ENCODE peak calls at places on chromosome 6, in six cellular contexts. P is endothelial cell of umbilical vein, E is K562, B is prostate gland, X is esophagus muscularis mucosa, O is HepG2. S is an unnamed sample.

GRCh38 chr6:83185096-83185495 is 8.0 kb downstream of the PGM3 start:
- DNase-seq in E (no peak), O (no peak), P (no peak), B (no peak), X (no peak), S (no peak)

GRCh38 chr6:22025468-22026159 is 271.2 kb downstream of the PRL start:
- DNase-seq in B (no peak), P (peak; percentile 95), E (peak; percentile 89), O (no peak), X (peak; percentile 87), S (no peak)

GRCh38 chr6:142542704-142543233 is 241.0 kb downstream of the ADGRG6 start:
- DNase-seq in X (peak; percentile 89), P (no peak), E (peak; percentile 21), O (no peak), B (peak; percentile 16), S (no peak)

GRCh38 chr6:112269165-112269564 is 14.8 kb upstream of the LAMA4 start:
- DNase-seq in P (peak; percentile 81), O (no peak), X (no peak), B (no peak), E (no peak), S (no peak)

GRCh38 chr6:103983860-103984259 is 875.9 kb downstream of the HACE1 start:
- DNase-seq in E (no peak), O (no peak), X (no peak), B (no peak), P (no peak), S (no peak)

GRCh38 chr6:6699741-6700367 is 111.3 kb downstream of the LY86 start:
- DNase-seq in B (peak; percentile 75), E (peak; percentile 37), X (no peak), P (no peak), O (no peak), S (no peak)

GRCh38 chr6:114240800-114241199 is 102.0 kb downstream of the HS3ST5 start:
- DNase-seq in E (no peak), P (no peak), X (no peak), O (no peak), B (no peak), S (no peak)

GRCh38 chr6:122651604-122652003 is 41.4 kb downstream of the PKIB start:
- DNase-seq in P (no peak), X (no peak), O (no peak), B (no peak), E (no peak), S (no peak)

GRCh38 chr6:154491567-154492470 is 18.7 kb downstream of the CNKSR3 start:
- DNase-seq in X (no peak), O (no peak), P (no peak), B (no peak), E (no peak), S (no peak)

GRCh38 chr6:7841781-7842468 is 68.7 kb downstream of the TXNDC5 start:
- DNase-seq in E (no peak), B (no peak), P (no peak), X (no peak), O (no peak), S (no peak)

GRCh38 chr6:10951675-10952282 is 64.9 kb downstream of the SYCP2L start:
- DNase-seq in B (no peak), X (no peak), E (peak; percentile 24), P (peak; percentile 36), O (peak; percentile 70), S (no peak)

GRCh38 chr6:156720739-156721714 is 56.2 kb upstream of the ARID1B start:
- DNase-seq in X (no peak), O (peak; percentile 24), P (peak; percentile 19), E (no peak), B (peak; percentile 79), S (no peak)

GRCh38 chr6:155123520-155123919 is 128.4 kb downstream of the TIAM2 start:
- DNase-seq in B (no peak), X (no peak), E (no peak), O (peak; percentile 49), P (no peak), S (no peak)

GRCh38 chr6:89952696-89953095 is 58.4 kb downstream of the GJA10 start:
- DNase-seq in E (no peak), X (no peak), P (no peak), O (no peak), B (no peak), S (no peak)

GRCh38 chr6:30325150-30325872 is 1.4 kb upstream of the TRIM39 start:
- DNase-seq in O (peak; percentile 62), B (peak; percentile 17), E (peak; percentile 93), P (peak; percentile 46), X (no peak), S (no peak)

GRCh38 chr6:23306251-23306950 is 737.0 kb downstream of the HDGFL1 start:
- DNase-seq in E (no peak), B (no peak), O (no peak), X (no peak), P (no peak), S (no peak)

GRCh38 chr6:161481786-161482516 is 208.1 kb upstream of the AGPAT4 start:
- DNase-seq in X (no peak), E (no peak), B (no peak), P (peak; percentile 72), O (no peak), S (no peak)

GRCh38 chr6:79605061-79605460 is 26.1 kb upstream of the SH3BGRL2 start:
- DNase-seq in X (no peak), E (peak; percentile 43), P (no peak), B (no peak), O (no peak), S (no peak)

GRCh38 chr6:452301-453067 is 60.9 kb downstream of the IRF4 start:
- DNase-seq in B (no peak), P (no peak), O (no peak), X (no peak), E (no peak), S (no peak)

GRCh38 chr6:133368664-133369063 is 127.5 kb downstream of the EYA4 start:
- DNase-seq in E (no peak), O (peak; percentile 22), P (no peak), B (no peak), X (no peak), S (no peak)

GRCh38 chr6:135935951-135936601 is 84.6 kb downstream of the PDE7B start:
- DNase-seq in X (no peak), P (no peak), E (no peak), B (peak; percentile 66), O (no peak), S (no peak)

GRCh38 chr6:4128072-4128471 is 7.3 kb downstream of the ECI2 start:
- DNase-seq in B (no peak), X (no peak), P (peak; percentile 31), E (peak; percentile 39), O (no peak), S (no peak)

GRCh38 chr6:75604294-75604693 is 2.6 kb downstream of the SENP6 start:
- DNase-seq in P (no peak), B (no peak), E (no peak), O (no peak), X (no peak), S (no peak)

GRCh38 chr6:50116390-50116789 is 66.7 kb upstream of the DEFB112 start:
- DNase-seq in E (no peak), B (no peak), P (no peak), O (no peak), X (no peak), S (no peak)

GRCh38 chr6:21103626-21104224 is 489.8 kb upstream of the SOX4 start:
- DNase-seq in B (peak; percentile 16), P (no peak), O (peak; percentile 72), X (no peak), E (no peak), S (no peak)

GRCh38 chr6:90038951-90039653 is 144.8 kb downstream of the GJA10 start:
- DNase-seq in P (no peak), O (no peak), B (no peak), X (no peak), E (no peak), S (no peak)

GRCh38 chr6:18990313-18990978 is 603.3 kb downstream of the RNF144B start:
- DNase-seq in X (no peak), E (peak; percentile 66), B (peak; percentile 54), P (peak; percentile 26), O (peak; percentile 58), S (no peak)

GRCh38 chr6:156776841-156777576 is at the start of gene ARID1B:
- DNase-seq in B (peak; percentile 73), O (peak; percentile 70), E (peak; percentile 83), X (no peak), P (peak; percentile 81), S (no peak)

DNA sequence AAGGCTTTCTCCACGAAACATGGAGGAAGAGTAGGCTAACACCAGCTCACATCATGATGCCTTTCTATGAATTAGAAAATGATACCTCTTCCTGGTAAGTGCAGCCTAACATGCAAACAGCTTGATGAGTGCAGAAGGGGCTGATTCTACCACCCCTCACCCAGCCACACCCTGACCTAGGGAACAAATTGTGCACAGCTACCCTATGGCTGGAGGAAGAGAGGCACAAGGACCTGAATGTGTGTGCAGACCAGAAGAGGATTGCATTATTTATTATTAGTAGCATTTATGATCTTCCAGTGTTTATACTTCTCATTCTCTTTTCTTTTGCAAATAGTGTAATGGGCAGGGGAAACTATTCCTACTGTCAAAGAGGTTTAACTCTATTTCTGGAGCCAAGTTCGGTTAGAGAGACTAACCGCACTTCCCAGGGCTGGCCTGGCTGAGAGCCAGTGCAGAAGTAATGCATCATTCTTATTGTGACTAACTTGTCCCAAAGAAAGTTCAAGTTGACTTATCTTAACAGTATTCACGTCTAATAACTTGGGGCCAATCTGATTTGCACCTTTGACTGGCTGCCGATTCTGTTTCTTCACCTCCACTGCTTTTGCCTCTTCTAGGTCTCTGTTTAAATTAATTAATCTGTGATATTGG is 237.5 kb downstream of the CD83 start:
- DNase-seq in P (no peak), X (no peak), O (no peak), B (peak; percentile 21), E (no peak), S (no peak)
- TF ChIP-seq POLR2AphosphoS5 in P (no peak), X (no peak), O (no peak), B (no peak), E (no peak), S (no peak)

DNA sequence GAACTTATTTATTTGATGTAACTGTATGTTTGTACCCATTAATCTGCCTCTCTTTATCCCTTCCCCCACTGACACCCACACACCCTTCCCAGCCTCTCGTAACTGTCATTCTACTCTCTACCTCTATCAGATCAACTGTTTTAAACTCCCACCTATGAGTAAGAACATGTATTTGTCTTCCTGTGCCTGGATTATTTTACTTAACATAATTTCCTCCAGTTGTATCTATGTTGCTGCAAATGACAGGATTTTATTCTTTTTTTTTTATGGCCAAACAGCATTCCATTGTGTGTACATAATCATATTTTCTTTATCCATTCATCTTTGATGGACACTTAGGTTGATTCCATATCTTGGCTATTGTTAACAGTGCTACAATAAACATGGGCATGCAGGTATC is 49.3 kb downstream of the PHACTR2 start:
- DNase-seq in X (no peak), P (peak; percentile 26), O (no peak), E (no peak), B (no peak), S (no peak)
- TF ChIP-seq POLR2AphosphoS5 in X (no peak), P (no peak), O (no peak), E (no peak), B (no peak), S (no peak)

DNA sequence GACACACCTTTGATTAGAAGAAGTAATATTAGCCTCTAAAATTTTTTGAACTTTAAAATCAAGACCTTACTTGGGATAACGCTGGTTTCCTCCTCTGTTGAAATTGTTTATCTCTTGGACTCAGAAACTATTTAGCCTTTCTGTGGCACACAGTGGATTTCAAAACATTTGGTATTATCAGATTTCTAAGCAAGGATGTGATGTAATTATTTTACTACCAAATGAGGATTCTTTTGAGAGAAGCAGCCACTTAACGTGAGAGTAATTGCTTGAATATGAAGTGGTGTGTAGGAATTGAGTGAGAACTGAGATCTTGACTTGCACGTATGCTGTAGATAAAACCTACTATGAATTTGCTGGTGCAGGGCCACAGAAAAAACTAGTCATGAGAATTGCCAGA is 53.2 kb downstream of the AKAP12 start:
- DNase-seq in E (no peak), B (no peak), P (no peak), X (no peak), O (no peak), S (no peak)
- TF ChIP-seq POLR2AphosphoS5 in E (no peak), B (no peak), P (no peak), X (no peak), O (no peak), S (no peak)

GRCh38 chr6:5457983-5458683 is 196.8 kb downstream of the FARS2 start:
- DNase-seq in E (no peak), P (no peak), X (no peak), O (no peak), B (peak; percentile 98), S (no peak)
- TF ChIP-seq POLR2AphosphoS5 in E (no peak), P (no peak), X (no peak), O (no peak), B (peak; percentile 95), S (no peak)

S was measured in vagina.